ENCODE peak calls at places on chromosomes 4 and X, in four cellular contexts. T is AG04449, I is NB4, Z is lung. M is an unnamed sample.

GRCh38 chr4:33262809-33263208 is 2542.6 kb downstream of the PCDH7 start:
- DNase-seq in Z (no peak), T (peak; percentile 37), I (no peak), M (no peak)

GRCh38 chrX:37701588-37701987 is 16.0 kb downstream of the XK start:
- DNase-seq in I (no peak), Z (no peak), T (no peak), M (no peak)

GRCh38 chrX:135480076-135480475 is 40.4 kb upstream of the INTS6L start:
- DNase-seq in T (no peak), I (no peak), Z (no peak), M (no peak)

GRCh38 chr4:169108303-169108702 is 98.2 kb upstream of the CBR4 start:
- DNase-seq in T (no peak), Z (no peak), I (no peak), M (no peak)

GRCh38 chr4:107616838-107617389 is 103.1 kb downstream of the PAPSS1 start:
- DNase-seq in Z (no peak), I (no peak), T (no peak), M (peak; percentile 19)

GRCh38 chrX:106894978-106895452 is 8.1 kb downstream of the RIPPLY1 start:
- DNase-seq in I (no peak), T (no peak), Z (no peak), M (peak; percentile 47)

GRCh38 chr4:101933855-101934254 is 143.3 kb downstream of the BANK1 start:
- DNase-seq in Z (no peak), T (no peak), I (no peak), M (no peak)

GRCh38 chr4:187814737-187815465 is 180.7 kb upstream of the ZFP42 start:
- DNase-seq in Z (peak; percentile 45), T (no peak), I (no peak), M (no peak)

GRCh38 chr4:55549888-55550287 is 3.2 kb upstream of the CLOCK start:
- DNase-seq in Z (no peak), T (peak; percentile 66), I (no peak), M (peak; percentile 51)

GRCh38 chr4:169765845-169766244 is 8.1 kb upstream of the HPF1 start:
- DNase-seq in T (no peak), Z (no peak), I (no peak), M (no peak)

GRCh38 chrX:41258281-41258680 is 75.7 kb upstream of the DDX3X start:
- DNase-seq in Z (no peak), T (no peak), I (no peak), M (no peak)
- H3K4me3 ChIP-seq in Z (no peak overlapping the region), T (no peak overlapping the region), I (no peak overlapping the region), M (no peak overlapping the region)

DNA sequence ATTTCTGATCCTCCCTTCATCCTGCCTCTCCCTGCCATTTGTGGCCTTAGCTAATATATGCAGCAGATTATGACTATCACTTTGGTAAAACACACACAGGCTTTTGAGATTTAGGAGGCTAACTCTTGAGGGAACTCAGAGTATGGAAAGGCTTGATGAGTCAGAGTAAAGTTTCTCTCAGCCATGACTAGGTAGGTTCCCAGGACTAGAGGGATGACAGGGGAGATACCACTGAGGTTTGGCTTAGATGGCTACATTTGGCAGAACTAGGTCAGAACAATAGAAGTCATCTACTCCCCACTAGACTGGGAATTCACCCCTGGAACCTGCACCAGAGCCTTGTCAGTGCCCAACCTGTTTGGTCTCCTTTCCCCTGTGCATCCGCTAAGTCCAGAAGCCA is 585.7 kb downstream of the TLL1 start:
- DNase-seq in I (no peak), T (no peak), Z (no peak), M (no peak)
- TF ChIP-seq CTCF in I (no peak), T (no peak), Z (no peak), M (no peak)

DNA sequence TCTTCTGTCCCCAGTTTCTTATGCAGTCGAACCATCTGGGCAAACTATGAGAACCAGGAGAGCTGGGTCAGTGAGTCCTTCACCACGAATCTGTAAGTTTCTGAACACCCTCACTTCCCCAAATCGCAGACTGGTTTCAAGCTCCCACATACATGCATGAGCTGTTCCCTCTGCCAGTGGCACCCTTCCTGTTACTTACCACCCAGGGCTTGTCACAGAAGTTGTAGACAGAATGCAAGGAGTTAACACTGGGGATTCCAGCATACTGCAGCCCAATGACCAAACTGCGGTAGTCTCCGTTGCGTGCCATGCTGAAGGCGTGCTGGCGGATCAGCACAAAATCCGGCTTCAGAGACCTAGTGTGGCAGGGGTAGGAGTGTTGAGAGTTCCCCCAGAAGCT is 14.6 kb downstream of the SYN1 start:
- DNase-seq in I (peak; percentile 69), Z (no peak), T (no peak), M (no peak)
- H3K4me3 ChIP-seq in I (no peak overlapping the region), Z (no peak overlapping the region), T (no peak overlapping the region), M (no peak overlapping the region)

DNA sequence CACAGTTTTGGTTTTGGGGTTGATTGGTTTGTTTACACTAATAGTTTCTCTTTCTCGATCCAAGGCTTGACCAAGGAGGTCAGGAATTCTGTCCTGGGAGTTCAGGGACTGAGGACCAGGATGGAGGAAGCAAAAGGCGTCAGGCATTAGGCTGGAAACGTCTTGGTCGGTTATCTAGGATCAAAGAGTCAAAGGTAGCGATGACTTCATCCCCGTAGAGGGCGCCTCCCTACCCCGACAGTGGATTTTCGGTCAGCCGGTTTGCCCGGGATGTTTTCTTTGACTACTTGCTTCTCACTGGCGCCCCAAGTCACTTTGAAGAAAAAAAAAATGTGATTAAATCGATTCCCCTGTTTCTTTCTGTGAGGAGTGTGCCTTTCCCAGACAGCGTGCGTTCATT is 985 bp upstream of the FHDC1 start:
- DNase-seq in Z (no peak), I (peak; percentile 52), T (no peak), M (peak; percentile 62)
- TF ChIP-seq CTCF in Z (no peak), I (peak; percentile 24), T (no peak), M (no peak)

M was measured in hepatocyte.